ENCODE peak calls at places on chromosome 16, in five cellular contexts. P is right lobe of liver, N is colonic mucosa, B is H1, V is tibial nerve. E is an unnamed sample.

GRCh38 chr16:58513874-58514273 is 1.4 kb upstream of the SETD6 start:
- DNase-seq in P (no peak), N (no peak), B (no peak), V (no peak), E (no peak)

GRCh38 chr16:75931043-75931442 is 204.8 kb upstream of the CPHXL start:
- DNase-seq in P (no peak), N (no peak), B (no peak), V (no peak), E (no peak)

GRCh38 chr16:3498988-3499387 is 1.8 kb upstream of the CLUAP1 start:
- DNase-seq in P (no peak), N (no peak), B (no peak), V (no peak), E (no peak)

GRCh38 chr16:5928476-5929055 is 831.0 kb upstream of the EEF2KMT start:
- DNase-seq in P (no peak), N (no peak), B (peak; percentile 49), V (no peak), E (no peak)

GRCh38 chr16:57564571-57565270 is 22.3 kb downstream of the ADGRG5 start:
- DNase-seq in P (no peak), N (no peak), B (no peak), V (no peak), E (peak; percentile 43)

GRCh38 chr16:83952940-83953795 is at the start of gene OSGIN1:
- DNase-seq in P (peak; percentile 94), N (peak; percentile 97), B (no peak), V (peak; percentile 94), E (peak; percentile 91)

GRCh38 chr16:535446-536405 is 8.2 kb downstream of the CAPN15 start:
- DNase-seq in P (peak; percentile 64), N (peak; percentile 87), B (no peak), V (no peak), E (peak; percentile 69)

GRCh38 chr16:58459344-58460218 is 40.4 kb upstream of the NDRG4 start:
- DNase-seq in P (no peak), N (no peak), B (no peak), V (no peak), E (peak; percentile 56)

GRCh38 chr16:56192971-56193936 is 2.0 kb downstream of the GNAO1 start:
- DNase-seq in P (no peak), N (no peak), B (no peak), V (no peak), E (no peak)

GRCh38 chr16:68969338-68969737 is 126.0 kb downstream of the TANGO6 start:
- DNase-seq in P (no peak), N (no peak), B (no peak), V (no peak), E (no peak)

GRCh38 chr16:59385953-59386352 is 651.8 kb upstream of the GOT2 start:
- DNase-seq in P (no peak), N (no peak), B (no peak), V (peak; percentile 18), E (peak; percentile 63)

GRCh38 chr16:89562939-89563338 is 2.5 kb downstream of the RPL13 start:
- DNase-seq in P (no peak), N (no peak), B (no peak), V (no peak), E (no peak)
- H3K4me3 ChIP-seq in P (no peak overlapping the region), N (no peak overlapping the region), B (peak overlapping the region; percentile 69), V (no peak overlapping the region), E (peak overlapping the region; percentile 86)

GRCh38 chr16:49833796-49834195 is 22.1 kb downstream of the ZNF423 start:
- DNase-seq in P (no peak), N (no peak), B (no peak), V (no peak), E (no peak)
- H3K4me3 ChIP-seq in P (no peak overlapping the region), N (no peak overlapping the region), B (no peak overlapping the region), V (no peak overlapping the region), E (no peak overlapping the region)

GRCh38 chr16:85867189-85867588 is 31.8 kb upstream of the IRF8 start:
- DNase-seq in P (no peak), N (peak; percentile 10), B (no peak), V (no peak), E (no peak)
- H3K4me3 ChIP-seq in P (no peak overlapping the region), N (no peak overlapping the region), B (no peak overlapping the region), V (no peak overlapping the region), E (no peak overlapping the region)

GRCh38 chr16:1990336-1991134 is 765 bp downstream of the SYNGR3 start:
- DNase-seq in P (peak; percentile 55), N (peak; percentile 68), B (no peak), V (no peak), E (no peak)
- H3K4me3 ChIP-seq in P (no peak overlapping the region), N (peak overlapping the region; percentile 8), B (peak overlapping the region; percentile 77), V (peak overlapping the region; percentile 31), E (no peak overlapping the region)

GRCh38 chr16:31108794-31109558 is 790 bp downstream of the BCKDK start:
- DNase-seq in P (no peak), N (no peak), B (no peak), V (no peak), E (no peak)

GRCh38 chr16:31108035-31108793 is at the start of gene BCKDK:
- DNase-seq in P (peak; percentile 85), N (peak; percentile 80), B (no peak), V (peak; percentile 48), E (peak; percentile 49)

GRCh38 chr16:31107465-31107867 is 720 bp upstream of the BCKDK start:
- DNase-seq in P (no peak), N (no peak), B (no peak), V (no peak), E (no peak)

GRCh38 chr16:31105677-31106213 is 2.4 kb upstream of the BCKDK start:
- DNase-seq in P (peak; percentile 92), N (peak; percentile 91), B (peak; percentile 41), V (peak; percentile 90), E (peak; percentile 37)

GRCh38 chr16:31106509-31107464 is 1.4 kb upstream of the BCKDK start:
- DNase-seq in P (no peak), N (no peak), B (no peak), V (no peak), E (no peak)
- H3K4me3 ChIP-seq in P (no peak overlapping the region), N (no peak overlapping the region), B (no peak overlapping the region), V (no peak overlapping the region), E (no peak overlapping the region)

DNA sequence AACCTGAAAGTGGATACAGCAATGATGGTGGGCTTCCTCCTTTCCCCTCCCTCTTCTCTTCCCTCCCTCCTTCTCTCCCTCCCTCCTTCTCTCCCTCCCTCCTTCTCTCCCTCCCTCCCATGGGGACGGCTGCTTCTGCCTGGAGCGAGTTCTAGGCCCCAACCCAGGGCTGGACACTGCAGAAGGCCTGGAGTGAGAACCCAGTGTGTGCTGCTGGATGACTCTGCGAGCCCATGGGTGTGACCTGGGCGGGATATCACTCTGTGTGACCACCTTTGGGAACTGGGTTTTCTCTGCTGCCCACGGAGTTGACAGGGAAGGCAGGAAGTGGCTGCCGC is 242.6 kb upstream of the GSE1 start:
- DNase-seq in P (no peak), N (no peak), B (no peak), V (no peak), E (no peak)
- H3K4me3 ChIP-seq in P (no peak overlapping the region), N (no peak overlapping the region), B (no peak overlapping the region), V (peak overlapping the region; percentile 1), E (no peak overlapping the region)

GRCh38 chr16:21646721-21647561 is 5.5 kb downstream of the IGSF6 start:
- DNase-seq in P (no peak), N (peak; percentile 24), B (no peak), V (no peak), E (no peak)

GRCh38 chr16:21646091-21646490 is 6.3 kb downstream of the IGSF6 start:
- DNase-seq in P (no peak), N (no peak), B (no peak), V (no peak), E (peak; percentile 36)

GRCh38 chr16:21643787-21644186 is 8.6 kb downstream of the IGSF6 start:
- DNase-seq in P (no peak), N (no peak), B (no peak), V (no peak), E (no peak)

GRCh38 chr16:21644674-21645073 is 7.7 kb downstream of the IGSF6 start:
- DNase-seq in P (no peak), N (no peak), B (no peak), V (no peak), E (no peak)

DNA sequence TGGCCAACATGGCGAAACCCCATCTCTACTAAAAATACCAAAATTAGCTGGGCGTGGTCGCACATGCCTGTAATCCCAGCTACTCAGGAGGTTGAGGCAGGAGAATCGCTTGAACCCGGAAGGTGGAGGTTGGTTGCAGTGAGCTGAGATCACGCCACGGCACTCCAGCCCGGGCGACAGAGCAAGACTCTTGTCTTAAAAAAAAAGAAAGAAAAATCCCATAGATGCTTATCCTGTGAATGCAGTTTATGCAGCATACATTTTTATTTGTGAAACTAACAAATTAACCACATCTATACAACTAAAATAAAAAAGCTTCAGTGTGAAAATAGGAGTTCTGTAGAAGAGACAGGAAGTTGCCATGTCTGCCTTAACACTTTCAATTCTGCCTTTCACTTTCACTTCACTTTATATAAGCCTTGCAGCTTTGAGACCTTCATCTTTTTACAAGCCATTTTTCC is 7.1 kb downstream of the IGSF6 start:
- DNase-seq in P (no peak), N (no peak), B (no peak), V (no peak), E (no peak)
- H3K4me3 ChIP-seq in P (peak overlapping the region; percentile 17), N (peak overlapping the region; percentile 21), B (no peak overlapping the region), V (peak overlapping the region; percentile 25), E (no peak overlapping the region)

GRCh38 chr16:12532871-12533610 is 270.6 kb downstream of the CPPED1 start:
- DNase-seq in P (no peak), N (no peak), B (no peak), V (no peak), E (no peak)
- H3K4me3 ChIP-seq in P (no peak overlapping the region), N (no peak overlapping the region), B (no peak overlapping the region), V (no peak overlapping the region), E (no peak overlapping the region)

DNA sequence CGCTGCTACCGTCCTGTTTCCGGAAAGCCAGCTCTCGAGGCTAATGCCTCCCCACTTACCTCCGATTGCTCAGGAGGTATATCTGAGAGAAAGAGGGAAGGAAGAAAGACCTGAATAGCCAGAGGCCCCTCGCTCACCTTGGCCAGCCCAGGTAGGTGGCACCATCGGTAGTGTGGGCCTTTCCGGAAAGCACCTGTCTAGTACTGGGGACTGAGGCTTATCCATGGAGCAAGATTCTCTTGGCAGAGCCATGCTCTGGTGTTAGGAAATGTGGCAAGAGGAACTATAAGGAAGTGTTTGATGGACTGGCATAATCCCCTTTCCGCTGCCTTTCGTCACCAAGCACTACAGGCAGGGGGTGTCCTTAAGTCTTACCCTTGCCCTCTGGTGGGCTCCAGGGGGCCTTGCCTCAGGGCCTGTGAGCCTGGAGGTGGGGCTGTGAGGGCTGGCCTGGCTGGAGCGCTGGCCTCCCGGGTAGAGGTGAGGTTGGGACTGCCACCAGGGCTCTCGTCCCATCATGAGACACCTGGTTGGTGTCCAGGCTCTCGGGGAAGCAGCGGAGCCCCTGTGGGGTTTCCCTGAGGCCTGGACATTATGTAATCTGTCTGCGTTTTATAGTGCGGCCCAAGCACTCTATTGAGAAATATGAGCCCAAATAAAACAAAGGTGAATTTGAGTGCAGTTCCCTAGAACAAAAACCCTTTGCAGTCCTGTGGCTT is 2.9 kb downstream of the CMIP start:
- DNase-seq in P (peak; percentile 66), N (peak; percentile 66), B (no peak), V (no peak), E (no peak)
- H3K4me3 ChIP-seq in P (peak overlapping the region; percentile 84), N (peak overlapping the region; percentile 88), B (peak overlapping the region; percentile 78), V (peak overlapping the region; percentile 73), E (peak overlapping the region; percentile 17)